ENCODE peak calls at places on chromosomes 13 and 19, in six cellular contexts. One of them, this sample, is unnamed.

GRCh38 chr13:75432811-75433244 is 49.1 kb downstream of the TBC1D4 start:
- DNase-seq in K562: no peak
- DNase-seq in GM12892: no peak
- DNase-seq in H1: no peak
- DNase-seq in GM12878: no peak
- DNase-seq in HepG2: no peak
- DNase-seq in this sample: no peak

GRCh38 chr19:11232555-11232954 is 6.9 kb upstream of the ANGPTL8 start:
- DNase-seq in HepG2: no peak
- DNase-seq in GM12878: no peak
- DNase-seq in H1: no peak
- DNase-seq in K562: no peak
- DNase-seq in GM12892: no peak
- DNase-seq in this sample: no peak

GRCh38 chr13:66077286-66077685 is 1152.8 kb downstream of the PCDH9 start:
- DNase-seq in GM12892: no peak
- DNase-seq in K562: no peak
- DNase-seq in H1: no peak
- DNase-seq in HepG2: no peak
- DNase-seq in GM12878: no peak
- DNase-seq in this sample: no peak

GRCh38 chr13:22828081-22828480 is 352.7 kb upstream of the SGCG start:
- DNase-seq in GM12892: no peak
- DNase-seq in GM12878: no peak
- DNase-seq in HepG2: no peak
- DNase-seq in H1: no peak
- DNase-seq in K562: no peak
- DNase-seq in this sample: no peak

GRCh38 chr19:3669134-3669436 is 31.2 kb downstream of the PIP5K1C start:
- DNase-seq in HepG2: no peak
- DNase-seq in GM12892: no peak
- DNase-seq in GM12878: no peak
- DNase-seq in K562: no peak
- DNase-seq in H1: no peak
- DNase-seq in this sample: no peak

GRCh38 chr13:33937373-33938087 is 119.6 kb downstream of the RFC3 start:
- DNase-seq in H1: peak
- DNase-seq in K562: no peak
- DNase-seq in HepG2: peak
- DNase-seq in GM12892: no peak
- DNase-seq in GM12878: no peak
- DNase-seq in this sample: no peak

GRCh38 chr13:46126074-46126473 is 21.2 kb upstream of the CPB2 start:
- DNase-seq in HepG2: no peak
- DNase-seq in GM12878: no peak
- DNase-seq in GM12892: no peak
- DNase-seq in K562: no peak
- DNase-seq in H1: no peak
- DNase-seq in this sample: no peak

GRCh38 chr19:3324405-3324856 is 42.0 kb upstream of the NFIC start:
- DNase-seq in K562: peak
- DNase-seq in GM12878: no peak
- DNase-seq in H1: no peak
- DNase-seq in GM12892: peak
- DNase-seq in HepG2: peak
- DNase-seq in this sample: no peak

GRCh38 chr19:4376991-4377781 is 23.2 kb downstream of the SH3GL1 start:
- DNase-seq in GM12892: no peak
- DNase-seq in HepG2: no peak
- DNase-seq in H1: no peak
- DNase-seq in K562: no peak
- DNase-seq in GM12878: no peak
- DNase-seq in this sample: no peak

GRCh38 chr13:76293346-76293745 is 592.9 kb downstream of the KCTD12 start:
- DNase-seq in GM12892: no peak
- DNase-seq in H1: no peak
- DNase-seq in HepG2: no peak
- DNase-seq in K562: no peak
- DNase-seq in GM12878: no peak
- DNase-seq in this sample: no peak

GRCh38 chr19:10855879-10856522 is 7.8 kb downstream of the C19orf38 start:
- DNase-seq in GM12878: no peak
- DNase-seq in GM12892: no peak
- DNase-seq in H1: no peak
- DNase-seq in HepG2: no peak
- DNase-seq in K562: no peak
- DNase-seq in this sample: no peak

GRCh38 chr19:19488875-19489690 is 26.3 kb downstream of the TSSK6 start:
- DNase-seq in K562: peak
- DNase-seq in HepG2: peak
- DNase-seq in H1: peak
- DNase-seq in GM12892: peak
- DNase-seq in GM12878: peak
- DNase-seq in this sample: peak

GRCh38 chr13:42803563-42804212 is 22.3 kb downstream of the FAM216B start:
- DNase-seq in H1: no peak
- DNase-seq in GM12892: no peak
- DNase-seq in HepG2: no peak
- DNase-seq in K562: no peak
- DNase-seq in GM12878: no peak
- DNase-seq in this sample: no peak

GRCh38 chr19:27736225-27736624 is 1476.7 kb downstream of the UQCRFS1 start:
- DNase-seq in GM12892: no peak
- DNase-seq in HepG2: no peak
- DNase-seq in H1: no peak
- DNase-seq in K562: no peak
- DNase-seq in GM12878: no peak
- DNase-seq in this sample: no peak

GRCh38 chr13:60690607-60691006 is 293.6 kb downstream of the TDRD3 start:
- DNase-seq in GM12892: no peak
- DNase-seq in HepG2: no peak
- DNase-seq in H1: no peak
- DNase-seq in GM12878: no peak
- DNase-seq in K562: no peak
- DNase-seq in this sample: no peak

GRCh38 chr13:43157796-43158195 is 134.4 kb downstream of the DNAJC15 start:
- DNase-seq in H1: no peak
- DNase-seq in GM12892: no peak
- DNase-seq in K562: no peak
- DNase-seq in HepG2: no peak
- DNase-seq in GM12878: no peak
- DNase-seq in this sample: no peak

GRCh38 chr19:12930002-12930645 is 3.4 kb downstream of the FARSA start:
- DNase-seq in GM12878: no peak
- DNase-seq in K562: no peak
- DNase-seq in GM12892: no peak
- DNase-seq in H1: no peak
- DNase-seq in HepG2: no peak
- DNase-seq in this sample: no peak

GRCh38 chr19:13010038-13010991 is 15.0 kb downstream of the NFIX start:
- DNase-seq in HepG2: no peak
- DNase-seq in GM12878: no peak
- DNase-seq in GM12892: no peak
- DNase-seq in H1: no peak
- DNase-seq in K562: no peak
- DNase-seq in this sample: no peak

GRCh38 chr19:1941146-1942077 is at the start of gene CSNK1G2:
- DNase-seq in H1: no peak
- DNase-seq in GM12878: no peak
- DNase-seq in GM12892: no peak
- DNase-seq in K562: peak
- DNase-seq in HepG2: no peak
- DNase-seq in this sample: no peak

GRCh38 chr19:1944088-1944915 is 3.3 kb downstream of the CSNK1G2 start:
- DNase-seq in HepG2: no peak
- DNase-seq in H1: no peak
- DNase-seq in GM12892: no peak
- DNase-seq in GM12878: no peak
- DNase-seq in K562: no peak
- DNase-seq in this sample: no peak

GRCh38 chr19:1943661-1944087 is 2.7 kb downstream of the CSNK1G2 start:
- DNase-seq in H1: no peak
- DNase-seq in HepG2: no peak
- DNase-seq in K562: no peak
- DNase-seq in GM12878: no peak
- DNase-seq in GM12892: no peak
- DNase-seq in this sample: no peak

GRCh38 chr19:1942934-1943555 is 2.1 kb downstream of the CSNK1G2 start:
- DNase-seq in H1: no peak
- DNase-seq in K562: no peak
- DNase-seq in HepG2: no peak
- DNase-seq in GM12892: no peak
- DNase-seq in GM12878: no peak
- DNase-seq in this sample: no peak

DNA sequence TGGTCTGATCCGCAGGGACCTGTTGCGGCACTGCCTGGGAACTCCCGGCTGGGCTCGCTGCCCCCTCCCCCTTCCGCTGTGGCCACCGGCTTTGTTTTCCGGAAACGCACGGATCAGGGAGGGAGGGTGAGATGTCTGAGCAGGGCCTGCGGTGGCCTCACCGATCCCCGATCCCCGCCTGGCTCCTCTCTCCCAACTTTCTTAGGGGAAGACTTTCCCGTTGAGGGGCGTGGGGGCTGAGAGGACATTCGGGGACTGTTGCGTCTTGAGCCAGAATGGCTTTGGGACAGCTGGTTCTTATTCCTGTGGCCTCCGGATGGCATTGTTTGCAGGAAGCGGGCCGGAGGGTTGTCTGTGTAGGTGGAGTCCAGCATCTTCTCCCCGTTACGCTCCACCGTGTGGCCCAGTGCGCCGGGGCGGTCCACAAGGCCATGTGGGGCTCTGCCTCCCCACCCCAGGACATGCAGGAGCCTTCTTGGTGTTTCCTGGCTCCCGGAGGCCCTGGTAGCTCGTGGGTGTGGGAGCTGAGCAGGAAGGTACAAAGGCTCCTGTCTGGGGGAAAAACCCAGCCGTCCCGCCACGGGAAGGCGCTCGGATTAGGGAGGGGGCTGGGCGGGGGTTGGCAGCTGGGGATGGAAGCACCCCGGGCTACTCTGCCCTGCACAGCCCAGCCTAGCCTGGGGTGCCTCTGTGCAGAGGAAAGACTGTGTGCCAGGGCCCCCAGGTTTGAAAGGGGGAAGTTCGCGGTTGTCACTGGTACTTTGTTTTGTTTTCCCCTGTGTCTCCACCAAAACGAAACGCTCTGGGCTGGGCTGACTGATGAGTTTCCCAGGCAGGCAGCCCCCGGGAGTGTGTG is 1.3 kb downstream of the CSNK1G2 start:
- DNase-seq in GM12892: peak
- DNase-seq in H1: no peak
- DNase-seq in GM12878: peak
- DNase-seq in K562: peak
- DNase-seq in HepG2: peak
- DNase-seq in this sample: peak
- TF ChIP-seq POLR2A in GM12892: no peak
- TF ChIP-seq POLR2A in H1: no peak
- TF ChIP-seq POLR2A in GM12878: peak
- TF ChIP-seq POLR2A in K562: peak
- TF ChIP-seq POLR2A in HepG2: no peak
- TF ChIP-seq POLR2A in this sample: no peak

GRCh38 chr19:8084152-8084551 is 31.6 kb downstream of the CCL25 start:
- DNase-seq in HepG2: no peak
- DNase-seq in K562: no peak
- DNase-seq in GM12878: no peak
- DNase-seq in H1: no peak
- DNase-seq in GM12892: no peak
- DNase-seq in this sample: no peak

GRCh38 chr19:8086849-8087248 is 34.3 kb downstream of the CCL25 start:
- DNase-seq in H1: no peak
- DNase-seq in K562: no peak
- DNase-seq in GM12878: no peak
- DNase-seq in GM12892: no peak
- DNase-seq in HepG2: no peak
- DNase-seq in this sample: no peak

GRCh38 chr19:8083141-8083540 is 30.6 kb downstream of the CCL25 start:
- DNase-seq in K562: no peak
- DNase-seq in HepG2: no peak
- DNase-seq in GM12878: no peak
- DNase-seq in GM12892: no peak
- DNase-seq in H1: no peak
- DNase-seq in this sample: no peak

GRCh38 chr19:8087876-8088275 is 35.3 kb downstream of the CCL25 start:
- DNase-seq in GM12878: no peak
- DNase-seq in H1: no peak
- DNase-seq in GM12892: no peak
- DNase-seq in HepG2: no peak
- DNase-seq in K562: no peak
- DNase-seq in this sample: no peak

DNA sequence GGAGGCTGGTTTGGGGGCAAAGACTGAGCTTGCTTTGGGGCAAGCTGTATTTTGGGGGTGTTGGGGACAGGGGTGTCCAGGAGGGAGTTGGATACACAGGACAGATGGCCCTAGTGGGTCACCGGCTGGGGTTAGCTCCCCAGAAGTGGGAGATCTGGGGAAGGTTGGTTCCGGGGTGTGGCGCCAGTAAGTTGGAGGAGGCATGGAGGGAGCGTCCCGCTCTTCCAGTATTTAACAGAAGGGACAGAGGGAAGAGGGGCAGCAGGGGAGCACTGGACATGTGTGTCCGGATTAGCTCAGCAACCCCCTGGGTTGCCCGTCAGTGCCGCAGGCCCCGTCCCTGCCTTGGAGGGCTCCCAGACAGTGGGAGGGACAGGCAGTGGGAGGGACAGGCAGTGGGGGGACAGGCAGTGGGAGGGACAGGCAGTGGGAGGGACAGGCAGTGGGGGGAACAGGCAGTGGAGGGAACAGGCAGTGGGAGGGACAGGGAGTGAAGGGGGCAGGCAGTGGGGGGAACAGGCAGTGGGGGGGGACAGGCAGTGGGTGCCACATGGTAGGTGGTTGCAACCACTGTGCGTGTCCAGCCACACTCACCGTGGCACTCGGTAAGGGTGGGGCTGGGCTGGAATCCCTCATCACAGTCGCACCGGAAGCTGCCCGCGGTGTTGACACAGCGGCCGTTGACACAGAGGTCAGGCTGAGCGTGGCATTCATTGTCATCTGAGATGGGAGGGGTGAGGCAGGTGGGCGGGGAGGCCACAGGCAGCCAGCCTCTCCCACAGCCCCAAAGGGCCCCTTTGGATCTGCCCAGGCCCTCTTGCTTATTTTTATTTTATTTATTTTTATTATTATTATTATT is 33.3 kb downstream of the CCL25 start:
- DNase-seq in H1: no peak
- DNase-seq in GM12878: no peak
- DNase-seq in GM12892: no peak
- DNase-seq in K562: peak
- DNase-seq in HepG2: peak
- DNase-seq in this sample: no peak
- TF ChIP-seq TAF1 in H1: no peak
- TF ChIP-seq TAF1 in GM12878: no peak
- TF ChIP-seq TAF1 in GM12892: no peak
- TF ChIP-seq TAF1 in K562: no peak
- TF ChIP-seq TAF1 in HepG2: no peak
- TF ChIP-seq TAF1 in this sample: no peak

GRCh38 chr19:32889137-32889934 is 19.8 kb upstream of the SLC7A9 start:
- DNase-seq in GM12892: no peak
- DNase-seq in GM12878: no peak
- DNase-seq in K562: no peak
- DNase-seq in HepG2: no peak
- DNase-seq in H1: no peak
- DNase-seq in this sample: no peak
- TF ChIP-seq POLR2AphosphoS5 in GM12892: no peak
- TF ChIP-seq POLR2AphosphoS5 in GM12878: no peak
- TF ChIP-seq POLR2AphosphoS5 in K562: no peak
- TF ChIP-seq POLR2AphosphoS5 in HepG2: no peak
- TF ChIP-seq POLR2AphosphoS5 in H1: no peak
- TF ChIP-seq POLR2AphosphoS5 in this sample: no peak

GRCh38 chr19:1478934-1479707 is at the start of gene C19orf25:
- DNase-seq in HepG2: peak
- DNase-seq in H1: peak
- DNase-seq in GM12878: peak
- DNase-seq in K562: peak
- DNase-seq in GM12892: peak
- DNase-seq in this sample: peak
- TF ChIP-seq POLR2A in HepG2: peak
- TF ChIP-seq POLR2A in H1: peak
- TF ChIP-seq POLR2A in GM12878: peak
- TF ChIP-seq POLR2A in K562: peak
- TF ChIP-seq POLR2A in GM12892: peak
- TF ChIP-seq POLR2A in this sample: peak